ENCODE peak calls at places on chromosomes 13 and 19, in five cellular contexts. V is neuronal stem cell, N is H9, B is mesenchymal stem cell, Z is H1. L is an unnamed sample.

GRCh38 chr19:3210347-3211017 is 14.0 kb upstream of the CELF5 start:
- DNase-seq in V (no peak), B (peak; percentile 35), N (peak; percentile 82), Z (peak; percentile 34), L (peak; percentile 82)

GRCh38 chr19:17652627-17653026 is 35.5 kb downstream of the UNC13A start:
- DNase-seq in B (no peak), Z (no peak), V (no peak), N (no peak), L (no peak)

GRCh38 chr19:11460207-11460606 is 20.6 kb downstream of the ELAVL3 start:
- DNase-seq in Z (no peak), N (no peak), V (no peak), B (no peak), L (no peak)

GRCh38 chr19:32287811-32288227 is 57.6 kb upstream of the ZNF507 start:
- DNase-seq in V (peak; percentile 63), B (peak; percentile 53), N (peak; percentile 84), Z (peak; percentile 34), L (peak; percentile 52)

GRCh38 chr13:78341032-78341431 is 262.3 kb downstream of the POU4F1 start:
- DNase-seq in N (no peak), V (no peak), Z (no peak), B (no peak), L (no peak)

GRCh38 chr13:113664751-113665581 is 2.1 kb upstream of the GRK1 start:
- DNase-seq in V (no peak), N (no peak), Z (no peak), B (no peak), L (no peak)

GRCh38 chr13:106755542-106755941 is 187.6 kb upstream of the ARGLU1 start:
- DNase-seq in N (no peak), B (no peak), Z (no peak), V (no peak), L (no peak)

GRCh38 chr13:105410602-105411001 is 1124.9 kb downstream of the EFNB2 start:
- DNase-seq in Z (peak; percentile 10), V (peak; percentile 26), N (peak; percentile 71), B (peak; percentile 9), L (peak; percentile 60)

DNA sequence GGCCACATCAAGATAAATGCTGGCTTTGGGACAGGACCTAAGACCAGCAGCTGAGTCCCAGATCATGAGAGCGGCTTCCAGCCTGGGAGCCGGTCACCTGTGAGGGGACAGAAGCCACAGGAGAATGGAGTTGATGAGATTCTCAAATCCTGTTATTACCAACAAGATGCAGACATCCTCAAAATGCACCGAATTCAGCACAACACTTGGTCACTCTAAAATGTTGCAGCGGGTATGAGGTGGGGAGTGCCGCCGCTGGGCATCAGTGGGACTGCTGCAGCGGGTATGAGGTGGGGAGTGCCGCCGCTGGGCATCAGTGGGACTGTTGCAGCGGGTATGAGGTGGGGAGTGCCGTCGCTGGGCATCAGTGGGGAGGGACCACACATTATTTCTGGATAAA is 21.2 kb downstream of the RANBP3 start:
- DNase-seq in Z (no peak), B (no peak), N (no peak), V (no peak), L (no peak)
- H3K4me1 ChIP-seq in Z (peaks cover 48% of the 10 kb centered on the region), B (peaks cover 49% of the 10 kb centered on the region), N (peaks cover 26% of the 10 kb centered on the region), V (peaks cover 43% of the 10 kb centered on the region), L (peaks cover 16% of the 10 kb centered on the region)

GRCh38 chr13:35797946-35798345 is 321.5 kb upstream of the MAB21L1 start:
- DNase-seq in Z (no peak), V (no peak), B (no peak), N (no peak), L (no peak)
- H2BK12ac ChIP-seq in Z (no peak overlapping the region), V (no peak overlapping the region), B (no peak overlapping the region), N (no peak overlapping the region), L (no peak overlapping the region)

GRCh38 chr19:54172413-54172763 is 572 bp downstream of the TMC4 start:
- DNase-seq in Z (no peak), V (no peak), B (no peak), N (no peak), L (peak; percentile 43)
- H3K4me1 ChIP-seq in Z (peaks cover 10% of the 10 kb centered on the region), V (no peaks in the 10 kb centered on the region), B (peaks cover 16% of the 10 kb centered on the region), N (no peaks in the 10 kb centered on the region), L (peaks cover 4% of the 10 kb centered on the region)

DNA sequence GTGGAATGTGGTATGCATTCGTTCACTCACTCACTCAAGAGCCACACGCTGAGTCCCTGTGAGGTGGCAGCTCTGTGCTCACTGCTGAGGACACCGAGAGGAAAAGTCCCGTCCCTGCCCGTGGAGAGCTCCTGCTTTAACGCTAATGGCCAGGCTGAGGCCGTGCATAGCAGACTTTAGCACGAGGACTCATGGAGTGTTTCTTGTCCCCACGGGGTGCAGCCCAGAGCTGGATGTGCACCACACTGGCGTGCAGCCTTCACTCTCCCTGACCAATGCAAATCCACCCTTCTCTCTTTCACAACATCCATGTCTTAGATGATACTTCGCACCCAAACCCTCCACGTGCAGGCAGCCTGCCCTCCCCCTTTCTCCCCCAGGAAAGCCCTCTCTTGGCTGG is 159.6 kb upstream of the ZNF536 start:
- DNase-seq in N (no peak), Z (no peak), B (no peak), V (no peak), L (no peak)
- H2BK12ac ChIP-seq in N (no peak overlapping the region), Z (no peak overlapping the region), B (no peak overlapping the region), V (no peak overlapping the region), L (no peak overlapping the region)

GRCh38 chr13:98490195-98490771 is 86.6 kb downstream of the STK24 start:
- DNase-seq in B (no peak), Z (no peak), N (no peak), V (no peak), L (no peak)
- H3K4me1 ChIP-seq in B (peaks cover 11% of the 10 kb centered on the region), Z (peaks cover 16% of the 10 kb centered on the region), N (peaks cover 6% of the 10 kb centered on the region), V (peaks cover 14% of the 10 kb centered on the region), L (peaks cover 6% of the 10 kb centered on the region)

L was measured in trophoblast cell.